ENCODE peak calls at places on chromosomes 3 and 15, in four cellular contexts. One of them, this sample, is unnamed.
A peak's percentile ranks its signal among the peaks of the same experiment; 100 is the strongest.

GRCh38 chr3:126517291-126517951 is at the start of gene UROC1:
- DNase-seq in GM12878: no peak
- DNase-seq in GM12891: no peak
- DNase-seq in HL-60: no peak
- DNase-seq in this sample: no peak

GRCh38 chr3:126923423-126923822 is 59.5 kb upstream of the PLXNA1 start:
- DNase-seq in GM12878: no peak
- DNase-seq in HL-60: no peak
- DNase-seq in GM12891: no peak
- DNase-seq in this sample: no peak

GRCh38 chr15:93065641-93066045 is 23.4 kb downstream of the RGMA start:
- DNase-seq in HL-60: no peak
- DNase-seq in GM12878: no peak
- DNase-seq in GM12891: no peak
- DNase-seq in this sample: no peak

GRCh38 chr3:101255441-101255840 is 64.9 kb downstream of the IMPG2 start:
- DNase-seq in GM12878: no peak
- DNase-seq in HL-60: no peak
- DNase-seq in GM12891: no peak
- DNase-seq in this sample: no peak

GRCh38 chr3:8560608-8561007 is 59.0 kb downstream of the LMCD1 start:
- DNase-seq in GM12891: no peak
- DNase-seq in GM12878: no peak
- DNase-seq in HL-60: no peak
- DNase-seq in this sample: peak; percentile 38

GRCh38 chr3:194294199-194294887 is 56.8 kb downstream of the CPN2 start:
- DNase-seq in GM12878: no peak
- DNase-seq in HL-60: no peak
- DNase-seq in GM12891: no peak
- DNase-seq in this sample: no peak

GRCh38 chr15:92184142-92184541 is 209.5 kb upstream of the ST8SIA2 start:
- DNase-seq in GM12891: no peak
- DNase-seq in HL-60: no peak
- DNase-seq in GM12878: no peak
- DNase-seq in this sample: no peak

GRCh38 chr3:175885196-175885766 is 1026.1 kb downstream of the NAALADL2 start:
- DNase-seq in HL-60: no peak
- DNase-seq in GM12891: no peak
- DNase-seq in GM12878: no peak
- DNase-seq in this sample: no peak

GRCh38 chr3:175005881-175006280 is 146.7 kb downstream of the NAALADL2 start:
- DNase-seq in GM12878: no peak
- DNase-seq in HL-60: no peak
- DNase-seq in GM12891: no peak
- DNase-seq in this sample: no peak

GRCh38 chr15:36887214-36888017 is 212.9 kb downstream of the MEIS2 start:
- DNase-seq in GM12891: no peak
- DNase-seq in HL-60: no peak
- DNase-seq in GM12878: no peak
- DNase-seq in this sample: peak; percentile 43

GRCh38 chr3:114155370-114155821 is 23.5 kb downstream of the DRD3 start:
- DNase-seq in GM12878: no peak
- DNase-seq in HL-60: peak; percentile 61
- DNase-seq in GM12891: no peak
- DNase-seq in this sample: peak; percentile 30

GRCh38 chr3:62892951-62893350 is 17.7 kb upstream of the CADPS start:
- DNase-seq in GM12878: no peak
- DNase-seq in GM12891: no peak
- DNase-seq in HL-60: no peak
- DNase-seq in this sample: no peak

GRCh38 chr15:51629612-51630011 is 7.0 kb upstream of the DMXL2 start:
- DNase-seq in GM12891: no peak
- DNase-seq in GM12878: no peak
- DNase-seq in HL-60: peak; percentile 84
- DNase-seq in this sample: no peak

GRCh38 chr3:25259871-25260270 is 168.2 kb upstream of the RARB start:
- DNase-seq in GM12891: no peak
- DNase-seq in HL-60: no peak
- DNase-seq in GM12878: no peak
- DNase-seq in this sample: no peak

GRCh38 chr3:53114011-53114400 is 16.2 kb downstream of the RFT1 start:
- DNase-seq in GM12891: peak; percentile 61
- DNase-seq in HL-60: peak; percentile 83
- DNase-seq in GM12878: no peak
- DNase-seq in this sample: peak; percentile 76

GRCh38 chr15:52284164-52284563 is 11.4 kb downstream of the MYO5C start:
- DNase-seq in HL-60: no peak
- DNase-seq in GM12878: no peak
- DNase-seq in GM12891: no peak
- DNase-seq in this sample: no peak

GRCh38 chr15:72859023-72859756 is 75.6 kb upstream of the ADPGK start:
- DNase-seq in GM12878: no peak
- DNase-seq in HL-60: no peak
- DNase-seq in GM12891: no peak
- DNase-seq in this sample: no peak

GRCh38 chr15:84749111-84749991 is 959 bp downstream of the ZNF592 start:
- DNase-seq in HL-60: peak; percentile 76
- DNase-seq in GM12891: no peak
- DNase-seq in GM12878: no peak
- DNase-seq in this sample: peak; percentile 36

GRCh38 chr15:33584797-33585196 is 274.0 kb downstream of the RYR3 start:
- DNase-seq in GM12891: no peak
- DNase-seq in GM12878: no peak
- DNase-seq in HL-60: no peak
- DNase-seq in this sample: no peak

GRCh38 chr3:81778678-81779182 is 17.3 kb upstream of the GBE1 start:
- DNase-seq in GM12891: no peak
- DNase-seq in HL-60: no peak
- DNase-seq in GM12878: peak; percentile 39
- DNase-seq in this sample: no peak

GRCh38 chr15:53473886-53474285 is 285.6 kb downstream of the WDR72 start:
- DNase-seq in GM12891: no peak
- DNase-seq in GM12878: no peak
- DNase-seq in HL-60: no peak
- DNase-seq in this sample: no peak

GRCh38 chr15:57572463-57572862 is 19.2 kb upstream of the MYZAP start:
- DNase-seq in HL-60: no peak
- DNase-seq in GM12878: no peak
- DNase-seq in GM12891: no peak
- DNase-seq in this sample: no peak

GRCh38 chr15:40458495-40459371 is 12.1 kb upstream of the CHST14 start:
- DNase-seq in GM12891: no peak
- DNase-seq in GM12878: no peak
- DNase-seq in HL-60: no peak
- DNase-seq in this sample: no peak

GRCh38 chr3:61589856-61590255 is 28.5 kb downstream of the PTPRG start:
- DNase-seq in GM12891: no peak
- DNase-seq in GM12878: no peak
- DNase-seq in HL-60: no peak
- DNase-seq in this sample: peak; percentile 1

GRCh38 chr15:83178869-83179325 is 28.7 kb downstream of the HDGFL3 start:
- DNase-seq in HL-60: no peak
- DNase-seq in GM12891: no peak
- DNase-seq in GM12878: no peak
- DNase-seq in this sample: peak; percentile 59

GRCh38 chr15:45254405-45255293 is 2.6 kb downstream of the SLC28A2 start:
- DNase-seq in GM12878: no peak
- DNase-seq in GM12891: no peak
- DNase-seq in HL-60: no peak
- DNase-seq in this sample: no peak

GRCh38 chr3:168047190-168047795 is 48.4 kb downstream of the GOLIM4 start:
- DNase-seq in HL-60: peak; percentile 48
- DNase-seq in GM12891: no peak
- DNase-seq in GM12878: peak; percentile 59
- DNase-seq in this sample: peak; percentile 34

GRCh38 chr3:15346516-15346915 is 14.1 kb upstream of the SH3BP5 start:
- DNase-seq in GM12878: no peak
- DNase-seq in HL-60: no peak
- DNase-seq in GM12891: no peak
- DNase-seq in this sample: no peak

GRCh38 chr3:187183210-187183862 is 13.9 kb upstream of the RTP1 start:
- DNase-seq in HL-60: no peak
- DNase-seq in GM12891: no peak
- DNase-seq in GM12878: no peak
- DNase-seq in this sample: no peak

GRCh38 chr3:20739814-20740213 is 553.8 kb upstream of the SGO1 start:
- DNase-seq in HL-60: no peak
- DNase-seq in GM12878: no peak
- DNase-seq in GM12891: no peak
- DNase-seq in this sample: no peak

GRCh38 chr15:66774001-66774814 is 72.2 kb downstream of the SMAD6 start:
- DNase-seq in GM12878: no peak
- DNase-seq in GM12891: peak; percentile 73
- DNase-seq in HL-60: peak; percentile 65
- DNase-seq in this sample: peak; percentile 92

GRCh38 chr15:81633889-81634288 is 259.9 kb upstream of the TMC3 start:
- DNase-seq in GM12891: no peak
- DNase-seq in GM12878: no peak
- DNase-seq in HL-60: no peak
- DNase-seq in this sample: no peak

GRCh38 chr3:58996730-58997129 is 53.1 kb downstream of the CFAP20DC start:
- DNase-seq in GM12878: no peak
- DNase-seq in HL-60: no peak
- DNase-seq in GM12891: no peak
- DNase-seq in this sample: no peak

GRCh38 chr3:133956333-133956732 is 60.7 kb upstream of the RAB6B start:
- DNase-seq in HL-60: no peak
- DNase-seq in GM12878: no peak
- DNase-seq in GM12891: no peak
- DNase-seq in this sample: no peak

GRCh38 chr3:195086885-195087284 is 184.1 kb downstream of the XXYLT1 start:
- DNase-seq in GM12891: no peak
- DNase-seq in GM12878: no peak
- DNase-seq in HL-60: no peak
- DNase-seq in this sample: no peak

GRCh38 chr3:150105025-150105424 is 134.3 kb upstream of the PFN2 start:
- DNase-seq in GM12891: no peak
- DNase-seq in GM12878: no peak
- DNase-seq in HL-60: no peak
- DNase-seq in this sample: no peak

GRCh38 chr3:37861540-37862051 is at the start of gene CTDSPL:
- DNase-seq in GM12878: no peak
- DNase-seq in GM12891: peak; percentile 29
- DNase-seq in HL-60: no peak
- DNase-seq in this sample: peak; percentile 87
- TF ChIP-seq SPI1 in GM12878: no peak
- TF ChIP-seq SPI1 in GM12891: no peak
- TF ChIP-seq SPI1 in HL-60: no peak
- TF ChIP-seq SPI1 in this sample: no peak

GRCh38 chr15:85749261-85750151 is 45.2 kb downstream of the KLHL25 start:
- DNase-seq in GM12878: no peak
- DNase-seq in HL-60: no peak
- DNase-seq in GM12891: no peak
- DNase-seq in this sample: no peak
- TF ChIP-seq SPI1 in GM12878: no peak
- TF ChIP-seq SPI1 in HL-60: no peak
- TF ChIP-seq SPI1 in GM12891: no peak
- TF ChIP-seq SPI1 in this sample: no peak

GRCh38 chr15:74144153-74144775 is 13.9 kb downstream of the ISLR2 start:
- DNase-seq in GM12891: no peak
- DNase-seq in HL-60: no peak
- DNase-seq in GM12878: no peak
- DNase-seq in this sample: peak; percentile 45
- TF ChIP-seq SPI1 in GM12891: no peak
- TF ChIP-seq SPI1 in HL-60: no peak
- TF ChIP-seq SPI1 in GM12878: no peak
- TF ChIP-seq SPI1 in this sample: no peak

DNA sequence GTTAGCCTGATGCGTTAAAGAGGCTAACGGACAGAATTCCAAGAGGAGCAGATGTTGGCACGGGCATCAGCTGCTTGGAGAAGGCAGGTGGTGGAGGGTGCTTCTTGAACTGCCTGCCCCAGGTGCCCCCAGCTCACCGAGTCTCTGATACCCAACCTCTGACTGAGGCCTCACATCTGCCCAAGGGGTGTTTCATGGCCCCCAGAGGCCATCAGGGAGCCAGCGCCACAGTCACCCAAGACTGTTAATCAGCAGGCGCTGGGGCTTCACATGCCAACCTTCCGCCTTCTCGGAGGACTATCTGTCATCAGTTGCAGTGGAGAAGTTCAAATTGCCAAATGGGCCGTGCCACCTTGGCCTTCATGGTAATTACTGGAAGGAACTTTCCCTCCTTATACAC is 61.9 kb upstream of the SLC6A1 start:
- DNase-seq in GM12878: no peak
- DNase-seq in HL-60: no peak
- DNase-seq in GM12891: no peak
- DNase-seq in this sample: no peak
- TF ChIP-seq SPI1 in GM12878: no peak
- TF ChIP-seq SPI1 in HL-60: no peak
- TF ChIP-seq SPI1 in GM12891: no peak
- TF ChIP-seq SPI1 in this sample: no peak

GRCh38 chr15:99440029-99440428 is 125.8 kb upstream of the MEF2A start:
- DNase-seq in GM12878: no peak
- DNase-seq in HL-60: no peak
- DNase-seq in GM12891: no peak
- DNase-seq in this sample: no peak
- TF ChIP-seq SPI1 in GM12878: no peak
- TF ChIP-seq SPI1 in HL-60: no peak
- TF ChIP-seq SPI1 in GM12891: no peak
- TF ChIP-seq SPI1 in this sample: no peak

GRCh38 chr3:185489462-185489861 is 9.4 kb downstream of the TMEM41A start:
- DNase-seq in GM12878: no peak
- DNase-seq in HL-60: no peak
- DNase-seq in GM12891: no peak
- DNase-seq in this sample: no peak
- TF ChIP-seq SPI1 in GM12878: no peak
- TF ChIP-seq SPI1 in HL-60: no peak
- TF ChIP-seq SPI1 in GM12891: no peak
- TF ChIP-seq SPI1 in this sample: no peak

DNA sequence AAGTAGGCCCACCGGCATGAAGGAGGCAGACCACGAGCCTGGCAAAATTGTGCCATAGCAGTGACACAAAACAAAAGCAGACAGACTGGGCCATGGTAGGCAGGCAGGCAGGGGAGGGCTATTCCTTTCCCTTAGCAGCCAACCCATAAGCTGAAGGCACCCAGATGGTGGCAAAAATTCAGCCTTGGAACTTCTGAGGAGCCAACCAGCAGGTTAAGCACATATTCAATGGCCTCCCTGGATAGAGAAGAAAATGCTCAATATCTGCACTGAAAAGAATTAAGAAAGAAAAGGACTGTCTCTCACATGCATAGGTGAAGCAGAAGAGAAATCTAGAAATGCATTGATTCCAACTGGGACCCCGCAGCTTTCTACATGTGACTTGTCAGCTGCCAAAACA is 2.8 kb downstream of the PRICKLE2 start:
- DNase-seq in HL-60: no peak
- DNase-seq in GM12891: no peak
- DNase-seq in GM12878: no peak
- DNase-seq in this sample: no peak
- TF ChIP-seq SPI1 in HL-60: no peak
- TF ChIP-seq SPI1 in GM12891: no peak
- TF ChIP-seq SPI1 in GM12878: no peak
- TF ChIP-seq SPI1 in this sample: no peak

This sample was measured in K562.